ENCODE peak calls at places on chromosomes 13 and 19, in six cellular contexts. One of them, this sample, is unnamed. For H3K79me2, the result is how much of the 10 kb centered on the place peaks cover.

GRCh38 chr13:78121459-78122348 is 203.1 kb upstream of the EDNRB start:
- DNase-seq in endothelial cell of umbilical vein: peak
- DNase-seq in K562: peak
- DNase-seq in neural progenitor cell: peak
- DNase-seq in fibroblast of lung: peak
- DNase-seq in hepatocyte: peak
- DNase-seq in this sample: peak

GRCh38 chr19:22831211-22831610 is 880 bp upstream of the ZNF723 start:
- DNase-seq in endothelial cell of umbilical vein: no peak
- DNase-seq in hepatocyte: no peak
- DNase-seq in neural progenitor cell: no peak
- DNase-seq in fibroblast of lung: no peak
- DNase-seq in K562: no peak
- DNase-seq in this sample: no peak

GRCh38 chr13:73056054-73056962 is 2.5 kb upstream of the KLF5 start:
- DNase-seq in neural progenitor cell: peak
- DNase-seq in endothelial cell of umbilical vein: peak
- DNase-seq in hepatocyte: peak
- DNase-seq in fibroblast of lung: peak
- DNase-seq in K562: no peak
- DNase-seq in this sample: peak

GRCh38 chr13:35225159-35225558 is 251.3 kb downstream of the MAB21L1 start:
- DNase-seq in endothelial cell of umbilical vein: no peak
- DNase-seq in fibroblast of lung: no peak
- DNase-seq in K562: no peak
- DNase-seq in neural progenitor cell: peak
- DNase-seq in hepatocyte: no peak
- DNase-seq in this sample: no peak

GRCh38 chr13:23621316-23621645 is 51.1 kb downstream of the TNFRSF19 start:
- DNase-seq in fibroblast of lung: peak
- DNase-seq in K562: no peak
- DNase-seq in endothelial cell of umbilical vein: no peak
- DNase-seq in neural progenitor cell: no peak
- DNase-seq in hepatocyte: peak
- DNase-seq in this sample: peak

GRCh38 chr13:39379667-39380655 is 223.0 kb downstream of the LHFPL6 start:
- DNase-seq in neural progenitor cell: no peak
- DNase-seq in fibroblast of lung: peak
- DNase-seq in hepatocyte: no peak
- DNase-seq in endothelial cell of umbilical vein: no peak
- DNase-seq in K562: no peak
- DNase-seq in this sample: no peak

GRCh38 chr13:113245858-113246791 is 36.7 kb downstream of the CUL4A start:
- DNase-seq in endothelial cell of umbilical vein: no peak
- DNase-seq in K562: peak
- DNase-seq in neural progenitor cell: peak
- DNase-seq in fibroblast of lung: no peak
- DNase-seq in hepatocyte: peak
- DNase-seq in this sample: peak

GRCh38 chr19:22882797-22883196 is 50.7 kb downstream of the ZNF723 start:
- DNase-seq in neural progenitor cell: peak
- DNase-seq in K562: no peak
- DNase-seq in fibroblast of lung: peak
- DNase-seq in hepatocyte: peak
- DNase-seq in endothelial cell of umbilical vein: peak
- DNase-seq in this sample: peak

GRCh38 chr13:28729541-28729940 is 10.8 kb upstream of the SLC46A3 start:
- DNase-seq in hepatocyte: no peak
- DNase-seq in K562: no peak
- DNase-seq in neural progenitor cell: no peak
- DNase-seq in fibroblast of lung: no peak
- DNase-seq in endothelial cell of umbilical vein: no peak
- DNase-seq in this sample: no peak

GRCh38 chr19:13579388-13580060 is 73.2 kb upstream of the CACNA1A start:
- DNase-seq in hepatocyte: no peak
- DNase-seq in K562: peak
- DNase-seq in endothelial cell of umbilical vein: no peak
- DNase-seq in fibroblast of lung: peak
- DNase-seq in neural progenitor cell: no peak
- DNase-seq in this sample: peak

GRCh38 chr13:101453784-101454201 is 1.3 kb downstream of the ITGBL1 start:
- DNase-seq in K562: no peak
- DNase-seq in hepatocyte: no peak
- DNase-seq in fibroblast of lung: no peak
- DNase-seq in endothelial cell of umbilical vein: peak
- DNase-seq in neural progenitor cell: no peak
- DNase-seq in this sample: peak

GRCh38 chr19:40335855-40336700 is 12.1 kb downstream of the C19orf47 start:
- DNase-seq in neural progenitor cell: no peak
- DNase-seq in endothelial cell of umbilical vein: no peak
- DNase-seq in K562: no peak
- DNase-seq in hepatocyte: no peak
- DNase-seq in fibroblast of lung: peak
- DNase-seq in this sample: no peak

GRCh38 chr13:102041544-102041943 is 360.3 kb downstream of the FGF14 start:
- DNase-seq in neural progenitor cell: no peak
- DNase-seq in K562: no peak
- DNase-seq in endothelial cell of umbilical vein: no peak
- DNase-seq in hepatocyte: no peak
- DNase-seq in fibroblast of lung: no peak
- DNase-seq in this sample: no peak

GRCh38 chr19:39157275-39157996 is 31.9 kb downstream of the PAK4 start:
- DNase-seq in neural progenitor cell: no peak
- DNase-seq in fibroblast of lung: peak
- DNase-seq in endothelial cell of umbilical vein: peak
- DNase-seq in hepatocyte: no peak
- DNase-seq in K562: no peak
- DNase-seq in this sample: no peak

GRCh38 chr19:39156230-39156890 is 30.8 kb downstream of the PAK4 start:
- DNase-seq in neural progenitor cell: no peak
- DNase-seq in K562: peak
- DNase-seq in endothelial cell of umbilical vein: no peak
- DNase-seq in hepatocyte: no peak
- DNase-seq in fibroblast of lung: peak
- DNase-seq in this sample: peak

GRCh38 chr19:39158646-39159260 is 33.2 kb downstream of the PAK4 start:
- DNase-seq in endothelial cell of umbilical vein: no peak
- DNase-seq in fibroblast of lung: no peak
- DNase-seq in neural progenitor cell: no peak
- DNase-seq in K562: peak
- DNase-seq in hepatocyte: no peak
- DNase-seq in this sample: no peak

GRCh38 chr19:39156891-39157230 is 31.3 kb downstream of the PAK4 start:
- DNase-seq in fibroblast of lung: no peak
- DNase-seq in endothelial cell of umbilical vein: no peak
- DNase-seq in neural progenitor cell: no peak
- DNase-seq in K562: no peak
- DNase-seq in hepatocyte: no peak
- DNase-seq in this sample: no peak

DNA sequence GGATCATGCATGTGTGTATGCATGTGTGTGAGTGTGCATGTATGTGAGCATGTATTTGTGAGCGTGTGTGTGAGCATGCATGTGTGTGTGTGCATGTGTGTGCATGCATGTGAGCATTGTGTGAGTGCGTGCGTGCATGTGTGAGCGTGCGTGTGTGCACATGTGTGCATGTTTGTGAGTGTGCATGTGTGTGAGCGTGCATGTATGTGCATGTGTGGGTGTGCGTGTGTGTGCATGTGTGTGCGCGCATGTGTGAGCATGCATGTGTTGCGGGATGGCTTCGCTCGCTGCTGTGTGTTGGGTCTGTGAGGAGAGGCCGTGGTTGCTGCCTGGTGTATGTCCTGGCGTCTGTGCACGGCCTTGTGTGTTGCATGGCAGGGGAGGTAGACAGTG is 32.4 kb downstream of the PAK4 start:
- DNase-seq in K562: no peak
- DNase-seq in hepatocyte: no peak
- DNase-seq in endothelial cell of umbilical vein: no peak
- DNase-seq in neural progenitor cell: no peak
- DNase-seq in fibroblast of lung: no peak
- DNase-seq in this sample: no peak
- H3K79me2 ChIP-seq in K562: half or more
- H3K79me2 ChIP-seq in hepatocyte: half or more
- H3K79me2 ChIP-seq in endothelial cell of umbilical vein: under half
- H3K79me2 ChIP-seq in neural progenitor cell: half or more
- H3K79me2 ChIP-seq in fibroblast of lung: under half
- H3K79me2 ChIP-seq in this sample: half or more

GRCh38 chr13:111047326-111047725 is 67.8 kb upstream of the ARHGEF7 start:
- DNase-seq in hepatocyte: no peak
- DNase-seq in neural progenitor cell: no peak
- DNase-seq in fibroblast of lung: no peak
- DNase-seq in K562: no peak
- DNase-seq in endothelial cell of umbilical vein: no peak
- DNase-seq in this sample: no peak
- H2AFZ ChIP-seq in hepatocyte: no peak
- H2AFZ ChIP-seq in neural progenitor cell: no peak
- H2AFZ ChIP-seq in fibroblast of lung: peak
- H2AFZ ChIP-seq in K562: peak
- H2AFZ ChIP-seq in endothelial cell of umbilical vein: no peak
- H2AFZ ChIP-seq in this sample: no peak

GRCh38 chr19:4579389-4579788 is 19.9 kb upstream of the SEMA6B start:
- DNase-seq in endothelial cell of umbilical vein: no peak
- DNase-seq in neural progenitor cell: no peak
- DNase-seq in fibroblast of lung: no peak
- DNase-seq in hepatocyte: no peak
- DNase-seq in K562: no peak
- DNase-seq in this sample: no peak

GRCh38 chr19:4580021-4580901 is 20.8 kb upstream of the SEMA6B start:
- DNase-seq in K562: peak
- DNase-seq in endothelial cell of umbilical vein: no peak
- DNase-seq in fibroblast of lung: no peak
- DNase-seq in neural progenitor cell: peak
- DNase-seq in hepatocyte: peak
- DNase-seq in this sample: no peak

GRCh38 chr19:4580961-4581380 is 21.5 kb upstream of the SEMA6B start:
- DNase-seq in fibroblast of lung: no peak
- DNase-seq in endothelial cell of umbilical vein: no peak
- DNase-seq in hepatocyte: no peak
- DNase-seq in neural progenitor cell: no peak
- DNase-seq in K562: no peak
- DNase-seq in this sample: no peak

GRCh38 chr19:4577020-4577782 is 17.7 kb upstream of the SEMA6B start:
- DNase-seq in hepatocyte: peak
- DNase-seq in K562: peak
- DNase-seq in fibroblast of lung: no peak
- DNase-seq in neural progenitor cell: no peak
- DNase-seq in endothelial cell of umbilical vein: no peak
- DNase-seq in this sample: peak

DNA sequence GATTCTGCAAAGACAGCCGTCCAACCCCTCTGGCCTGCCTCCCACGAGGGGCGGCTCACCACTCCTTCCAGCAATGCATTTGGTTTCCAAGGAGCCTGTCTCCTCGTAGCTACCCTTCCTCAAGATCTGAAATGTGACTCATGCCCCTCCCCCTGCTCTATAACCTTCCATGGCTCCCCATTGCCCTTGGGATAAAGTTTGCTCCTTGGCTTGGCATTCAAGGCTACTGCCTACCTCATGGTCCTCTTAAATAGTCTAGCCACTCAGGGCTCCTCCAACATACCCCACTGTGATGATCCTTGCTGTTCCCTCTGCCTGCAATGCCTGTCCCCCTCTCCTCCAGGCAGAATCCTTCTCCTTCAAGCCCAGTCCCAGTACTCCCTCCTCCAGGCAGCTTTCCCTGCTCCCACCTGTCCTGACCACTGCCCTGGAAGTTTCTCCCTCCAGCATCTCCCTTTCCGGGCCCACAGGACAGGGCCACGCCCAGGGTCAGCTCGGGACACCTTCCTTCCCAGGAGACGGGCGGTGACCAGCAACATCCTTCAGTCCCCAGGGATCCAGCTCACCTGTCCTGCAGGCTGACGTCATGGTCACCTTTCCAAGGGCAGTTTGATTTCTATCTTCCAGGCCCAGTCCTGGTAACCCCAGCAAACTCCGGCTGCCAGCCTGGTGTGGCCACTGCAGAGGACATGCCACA is 19.2 kb upstream of the SEMA6B start:
- DNase-seq in hepatocyte: peak
- DNase-seq in endothelial cell of umbilical vein: no peak
- DNase-seq in K562: no peak
- DNase-seq in neural progenitor cell: no peak
- DNase-seq in fibroblast of lung: no peak
- DNase-seq in this sample: no peak
- H3K79me2 ChIP-seq in hepatocyte: under half
- H3K79me2 ChIP-seq in endothelial cell of umbilical vein: under half
- H3K79me2 ChIP-seq in K562: under half
- H3K79me2 ChIP-seq in neural progenitor cell: half or more
- H3K79me2 ChIP-seq in fibroblast of lung: under half
- H3K79me2 ChIP-seq in this sample: under half

GRCh38 chr19:1067341-1068103 is 555 bp downstream of the ARHGAP45 start:
- DNase-seq in hepatocyte: no peak
- DNase-seq in fibroblast of lung: no peak
- DNase-seq in neural progenitor cell: no peak
- DNase-seq in endothelial cell of umbilical vein: no peak
- DNase-seq in K562: peak
- DNase-seq in this sample: no peak
- H2AFZ ChIP-seq in hepatocyte: no peak
- H2AFZ ChIP-seq in fibroblast of lung: no peak
- H2AFZ ChIP-seq in neural progenitor cell: no peak
- H2AFZ ChIP-seq in endothelial cell of umbilical vein: peak
- H2AFZ ChIP-seq in K562: peak
- H2AFZ ChIP-seq in this sample: peak

GRCh38 chr19:10874019-10874418 is 2.7 kb downstream of the CARM1 start:
- DNase-seq in hepatocyte: no peak
- DNase-seq in endothelial cell of umbilical vein: no peak
- DNase-seq in neural progenitor cell: no peak
- DNase-seq in K562: no peak
- DNase-seq in fibroblast of lung: no peak
- DNase-seq in this sample: peak

GRCh38 chr19:10870501-10870954 is 825 bp upstream of the CARM1 start:
- DNase-seq in endothelial cell of umbilical vein: no peak
- DNase-seq in hepatocyte: no peak
- DNase-seq in K562: no peak
- DNase-seq in fibroblast of lung: no peak
- DNase-seq in neural progenitor cell: no peak
- DNase-seq in this sample: no peak

GRCh38 chr19:10870955-10871603 is at the start of gene CARM1:
- DNase-seq in endothelial cell of umbilical vein: peak
- DNase-seq in neural progenitor cell: peak
- DNase-seq in K562: peak
- DNase-seq in fibroblast of lung: peak
- DNase-seq in hepatocyte: peak
- DNase-seq in this sample: peak

GRCh38 chr19:10871711-10872550 is 578 bp downstream of the CARM1 start:
- DNase-seq in hepatocyte: peak
- DNase-seq in K562: peak
- DNase-seq in endothelial cell of umbilical vein: peak
- DNase-seq in fibroblast of lung: no peak
- DNase-seq in neural progenitor cell: peak
- DNase-seq in this sample: peak

DNA sequence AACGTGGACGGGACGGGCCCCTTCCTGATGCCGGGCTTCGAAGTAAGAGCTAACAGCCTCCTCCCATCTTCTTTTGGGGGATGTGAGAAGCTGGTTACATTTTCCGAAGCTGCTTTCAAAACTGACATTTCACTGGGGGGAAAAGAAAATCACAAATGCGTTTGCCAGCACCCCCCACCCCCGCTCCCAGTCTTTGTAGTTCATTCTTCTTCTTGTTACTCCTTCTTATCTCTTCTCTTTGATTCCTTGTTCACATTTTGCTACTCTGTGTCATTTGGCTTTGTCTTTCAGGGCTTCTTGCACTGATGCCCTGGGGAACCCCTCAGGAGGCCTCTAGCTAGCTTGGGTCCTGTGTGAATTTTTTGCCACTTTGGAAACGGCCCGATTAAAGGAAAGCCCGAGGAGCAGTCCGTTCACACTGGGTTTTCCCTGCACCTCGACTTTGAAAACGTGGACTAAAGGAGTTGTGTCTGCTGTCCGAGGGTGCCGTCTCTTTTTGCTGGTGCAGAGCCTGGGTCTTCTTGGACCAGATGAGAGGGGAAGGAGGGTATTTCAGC is 1.3 kb downstream of the CARM1 start:
- DNase-seq in neural progenitor cell: no peak
- DNase-seq in hepatocyte: no peak
- DNase-seq in endothelial cell of umbilical vein: peak
- DNase-seq in K562: no peak
- DNase-seq in fibroblast of lung: no peak
- DNase-seq in this sample: peak
- H3K79me2 ChIP-seq in neural progenitor cell: half or more
- H3K79me2 ChIP-seq in hepatocyte: half or more
- H3K79me2 ChIP-seq in endothelial cell of umbilical vein: half or more
- H3K79me2 ChIP-seq in K562: half or more
- H3K79me2 ChIP-seq in fibroblast of lung: under half
- H3K79me2 ChIP-seq in this sample: half or more